ENCODE peak calls at places on chromosome 20, in eight cellular contexts. One of them, this sample, is unnamed.

GRCh38 chr20:53635189-53635588 is 41.5 kb upstream of the ZNF217 start:
- DNase-seq in sigmoid colon: no peak
- DNase-seq in activated T-cell treated with anti-CD3 and anti-CD28 coated beads for 1 hour: no peak
- DNase-seq in fibroblast of mammary gland: no peak
- DNase-seq in frontal cortex: no peak
- DNase-seq in ELR: no peak
- DNase-seq in effector CD4-positive, alpha-beta T cell: no peak
- DNase-seq in HT-29: no peak
- DNase-seq in this sample: no peak

GRCh38 chr20:25030649-25031026 is 27.3 kb downstream of the ACSS1 start:
- DNase-seq in fibroblast of mammary gland: no peak
- DNase-seq in effector CD4-positive, alpha-beta T cell: no peak
- DNase-seq in ELR: no peak
- DNase-seq in sigmoid colon: no peak
- DNase-seq in activated T-cell treated with anti-CD3 and anti-CD28 coated beads for 1 hour: no peak
- DNase-seq in frontal cortex: no peak
- DNase-seq in HT-29: no peak
- DNase-seq in this sample: no peak

GRCh38 chr20:23503649-23504048 is 12.7 kb downstream of the CST8 start:
- DNase-seq in sigmoid colon: no peak
- DNase-seq in effector CD4-positive, alpha-beta T cell: no peak
- DNase-seq in fibroblast of mammary gland: no peak
- DNase-seq in activated T-cell treated with anti-CD3 and anti-CD28 coated beads for 1 hour: no peak
- DNase-seq in HT-29: no peak
- DNase-seq in ELR: no peak
- DNase-seq in frontal cortex: no peak
- DNase-seq in this sample: no peak

GRCh38 chr20:54837226-54837625 is 361.8 kb downstream of the DOK5 start:
- DNase-seq in frontal cortex: no peak
- DNase-seq in effector CD4-positive, alpha-beta T cell: no peak
- DNase-seq in fibroblast of mammary gland: no peak
- DNase-seq in sigmoid colon: no peak
- DNase-seq in ELR: no peak
- DNase-seq in HT-29: no peak
- DNase-seq in activated T-cell treated with anti-CD3 and anti-CD28 coated beads for 1 hour: no peak
- DNase-seq in this sample: no peak

GRCh38 chr20:17825949-17826843 is 126.4 kb downstream of the BANF2 start:
- DNase-seq in effector CD4-positive, alpha-beta T cell: no peak
- DNase-seq in HT-29: no peak
- DNase-seq in sigmoid colon: peak
- DNase-seq in frontal cortex: no peak
- DNase-seq in activated T-cell treated with anti-CD3 and anti-CD28 coated beads for 1 hour: no peak
- DNase-seq in fibroblast of mammary gland: no peak
- DNase-seq in ELR: peak
- DNase-seq in this sample: peak

GRCh38 chr20:63089051-63089907 is 82.5 kb upstream of the BHLHE23 start:
- DNase-seq in effector CD4-positive, alpha-beta T cell: no peak
- DNase-seq in ELR: no peak
- DNase-seq in HT-29: no peak
- DNase-seq in fibroblast of mammary gland: no peak
- DNase-seq in sigmoid colon: peak
- DNase-seq in activated T-cell treated with anti-CD3 and anti-CD28 coated beads for 1 hour: no peak
- DNase-seq in frontal cortex: no peak
- DNase-seq in this sample: peak

GRCh38 chr20:62356948-62357667 is 10.0 kb downstream of the LAMA5 start:
- DNase-seq in effector CD4-positive, alpha-beta T cell: no peak
- DNase-seq in ELR: peak
- DNase-seq in fibroblast of mammary gland: peak
- DNase-seq in HT-29: peak
- DNase-seq in frontal cortex: peak
- DNase-seq in activated T-cell treated with anti-CD3 and anti-CD28 coated beads for 1 hour: no peak
- DNase-seq in sigmoid colon: peak
- DNase-seq in this sample: no peak

GRCh38 chr20:34362502-34363061 is 491 bp upstream of the ITCH start:
- DNase-seq in frontal cortex: no peak
- DNase-seq in HT-29: no peak
- DNase-seq in ELR: no peak
- DNase-seq in fibroblast of mammary gland: no peak
- DNase-seq in sigmoid colon: no peak
- DNase-seq in activated T-cell treated with anti-CD3 and anti-CD28 coated beads for 1 hour: no peak
- DNase-seq in effector CD4-positive, alpha-beta T cell: no peak
- DNase-seq in this sample: no peak

GRCh38 chr20:60437418-60437817 is 479.2 kb downstream of the CDH26 start:
- DNase-seq in effector CD4-positive, alpha-beta T cell: no peak
- DNase-seq in sigmoid colon: no peak
- DNase-seq in activated T-cell treated with anti-CD3 and anti-CD28 coated beads for 1 hour: no peak
- DNase-seq in frontal cortex: no peak
- DNase-seq in fibroblast of mammary gland: no peak
- DNase-seq in ELR: no peak
- DNase-seq in HT-29: no peak
- DNase-seq in this sample: no peak

This sample was measured in T-helper 2 cell.